ENCODE peak calls at places on chromosomes 7 and 10, in ten cellular contexts. B is GM12892; I is NCI-H1436 treated with DMSO at 0.1 percent for 48 hours; U is fibroblast of the conjunctiva; E is activated CD4-positive, CD25-positive, alpha-beta regulatory T cell treated with anti-CD3 and anti-CD28 coated beads, Interleukin-2, amount 50 U/mL, for 72 hours; X is HT1080; A is germinal center; W is NCI-H2081; P is non-pigmented ciliary epithelial cell; V is nephron progenitor cell. M is an unnamed sample.

GRCh38 chr10:21368022-21368582 is 157.4 kb downstream of the SKIDA1 start:
- DNase-seq in P (no peak), I (no peak), X (no peak), E (no peak), A (no peak), B (no peak), U (no peak), V (no peak), W (no peak), M (no peak)

GRCh38 chr10:5555031-5555510 is 30.3 kb downstream of the CALML3 start:
- DNase-seq in I (no peak), P (no peak), E (no peak), A (no peak), W (no peak), X (no peak), V (no peak), B (no peak), U (no peak), M (no peak)

GRCh38 chr7:27251513-27252306 is 9.1 kb downstream of the EVX1 start:
- DNase-seq in A (no peak), W (no peak), X (no peak), P (no peak), E (no peak), B (no peak), U (no peak), I (no peak), V (peak; percentile 66), M (no peak)

GRCh38 chr7:84529480-84530205 is 335.1 kb upstream of the SEMA3A start:
- DNase-seq in B (no peak), I (no peak), V (no peak), E (no peak), A (no peak), W (no peak), X (peak; percentile 53), U (peak; percentile 64), P (peak; percentile 65), M (peak; percentile 86)

GRCh38 chr7:4738711-4739527 is 36.5 kb upstream of the AP5Z1 start:
- DNase-seq in W (peak; percentile 28), E (no peak), A (no peak), X (peak; percentile 94), U (peak; percentile 65), I (no peak), P (peak; percentile 51), V (peak; percentile 25), B (no peak), M (peak; percentile 96)

GRCh38 chr7:114653391-114654088 is 238.9 kb downstream of the FOXP2 start:
- DNase-seq in X (no peak), U (no peak), A (no peak), V (peak; percentile 23), I (no peak), P (no peak), E (no peak), W (peak; percentile 80), B (no peak), M (no peak)

GRCh38 chr7:8442814-8443304 is 9.4 kb downstream of the NXPH1 start:
- DNase-seq in P (no peak), X (peak; percentile 18), V (peak; percentile 99), A (peak; percentile 67), E (peak; percentile 51), U (no peak), W (no peak), I (no peak), B (no peak), M (no peak)

GRCh38 chr10:35895331-35895730 is 253.2 kb upstream of the FZD8 start:
- DNase-seq in I (no peak), A (no peak), V (no peak), U (no peak), B (no peak), W (no peak), P (no peak), X (no peak), E (no peak), M (no peak)

GRCh38 chr7:28904539-28905143 is 53.5 kb downstream of the TRIL start:
- DNase-seq in I (no peak), X (no peak), W (peak; percentile 36), B (no peak), A (no peak), P (no peak), U (peak; percentile 18), V (no peak), E (no peak), M (no peak)

GRCh38 chr10:5575482-5576153 is 50.9 kb downstream of the CALML3 start:
- DNase-seq in X (no peak), I (no peak), B (no peak), V (no peak), U (no peak), E (no peak), P (no peak), W (no peak), A (no peak), M (no peak)

GRCh38 chr10:53601260-53601875 is 828.8 kb upstream of the MBL2 start:
- DNase-seq in E (no peak), I (no peak), X (peak; percentile 13), U (peak; percentile 16), V (peak; percentile 6), W (peak; percentile 15), A (no peak), B (no peak), P (no peak), M (peak; percentile 38)

M was measured in NCI-H460.